ENCODE peak calls at places on chromosomes 7 and 10, in nine cellular contexts. C is COR-L47, X is AG08396, O is AG04450, N is Peyer's patch, H is fibroblast of the aortic adventitia, M is neural progenitor cell, F is KBM-7, D is NCI-H748 treated with DMSO at 0.1 percent for 48 hours. S is an unnamed sample.
A peak's percentile ranks its signal among the peaks of the same experiment; 100 is the strongest.

GRCh38 chr7:157630301-157630853 is 293.6 kb downstream of the DNAJB6 start:
- DNase-seq in N (no peak), F (no peak), D (no peak), H (no peak), O (no peak), X (no peak), M (no peak), C (no peak), S (no peak)

GRCh38 chr7:112233048-112233697 is 26.7 kb downstream of the ZNF277 start:
- DNase-seq in D (no peak), M (no peak), X (no peak), H (peak; percentile 9), F (no peak), N (no peak), C (no peak), O (no peak), S (no peak)

GRCh38 chr7:33903770-33904679 is 1.3 kb upstream of the BMPER start:
- DNase-seq in F (peak; percentile 43), C (no peak), X (peak; percentile 64), H (peak; percentile 73), D (no peak), N (peak; percentile 56), O (no peak), M (peak; percentile 77), S (peak; percentile 13)

GRCh38 chr10:42594246-42594650 is 44.1 kb downstream of the ZNF33B start:
- DNase-seq in M (no peak), X (no peak), F (no peak), H (peak; percentile 70), D (no peak), O (peak; percentile 10), N (no peak), C (no peak), S (no peak)

GRCh38 chr7:117010375-117011133 is 57.3 kb downstream of the ST7 start:
- DNase-seq in X (no peak), D (no peak), O (no peak), C (no peak), N (no peak), M (no peak), F (no peak), H (peak; percentile 46), S (peak; percentile 54)

GRCh38 chr7:38229386-38229785 is 44.0 kb downstream of the TARP start:
- DNase-seq in O (no peak), M (no peak), D (no peak), H (peak; percentile 16), X (no peak), F (peak; percentile 68), N (no peak), C (no peak), S (no peak)

GRCh38 chr10:132698211-132698751 is 87.7 kb downstream of the NKX6-2 start:
- DNase-seq in C (no peak), X (no peak), F (no peak), H (no peak), N (peak; percentile 41), O (no peak), D (no peak), M (no peak), S (no peak)

GRCh38 chr7:45215611-45216062 is 58.0 kb downstream of the RAMP3 start:
- DNase-seq in D (no peak), H (no peak), F (no peak), N (no peak), O (no peak), M (no peak), X (no peak), C (no peak), S (no peak)

GRCh38 chr10:71339796-71340589 is 20.9 kb downstream of the SLC29A3 start:
- DNase-seq in N (peak; percentile 55), M (no peak), H (no peak), F (no peak), O (no peak), X (no peak), D (no peak), C (no peak), S (no peak)

GRCh38 chr7:70043139-70043538 is 444.9 kb downstream of the AUTS2 start:
- DNase-seq in F (no peak), M (no peak), O (no peak), H (no peak), X (no peak), N (no peak), D (no peak), C (no peak), S (no peak)

GRCh38 chr10:44961931-44962750 is 2.5 kb downstream of the RASSF4 start:
- DNase-seq in F (no peak), H (no peak), N (no peak), M (no peak), D (no peak), X (no peak), C (no peak), O (no peak), S (no peak)

GRCh38 chr7:32574626-32575025 is 79.3 kb downstream of the AVL9 start:
- DNase-seq in C (no peak), D (no peak), F (no peak), H (no peak), M (no peak), X (no peak), O (no peak), N (no peak), S (no peak)

GRCh38 chr10:112271982-112272381 is 11.2 kb upstream of the TECTB start:
- DNase-seq in D (no peak), F (no peak), X (peak; percentile 25), N (no peak), M (no peak), C (no peak), O (no peak), H (peak; percentile 82), S (no peak)

GRCh38 chr7:28297821-28298439 is 114.4 kb upstream of the CREB5 start:
- DNase-seq in N (no peak), H (no peak), F (no peak), M (no peak), X (no peak), D (no peak), O (no peak), C (no peak), S (no peak)

GRCh38 chr7:50217961-50218360 is 86.6 kb upstream of the IKZF1 start:
- DNase-seq in H (no peak), O (no peak), C (no peak), F (peak; percentile 87), D (no peak), N (no peak), M (no peak), X (no peak), S (no peak)

GRCh38 chr10:74738985-74739567 is 87.3 kb upstream of the KAT6B start:
- DNase-seq in N (no peak), M (no peak), X (no peak), H (peak; percentile 22), C (no peak), O (no peak), F (peak; percentile 96), D (no peak), S (peak; percentile 79)

GRCh38 chr10:114551310-114551972 is 106.6 kb downstream of the ABLIM1 start:
- DNase-seq in D (no peak), H (peak; percentile 18), X (no peak), N (peak; percentile 65), M (no peak), C (peak; percentile 54), F (no peak), O (no peak), S (no peak)

GRCh38 chr10:27661511-27662286 is 83.9 kb downstream of the MKX start:
- DNase-seq in H (no peak), N (no peak), F (no peak), D (no peak), X (no peak), M (no peak), C (no peak), O (no peak), S (no peak)

GRCh38 chr7:37315752-37316711 is 132.6 kb downstream of the ELMO1 start:
- DNase-seq in X (no peak), D (no peak), C (no peak), O (no peak), H (no peak), M (no peak), F (no peak), N (no peak), S (no peak)

GRCh38 chr7:95596183-95597135 is at the start of gene PDK4:
- DNase-seq in D (peak; percentile 56), O (no peak), F (no peak), C (no peak), N (peak; percentile 94), X (peak; percentile 79), M (peak; percentile 67), H (peak; percentile 22), S (no peak)

GRCh38 chr10:11009471-11010308 is 8.0 kb upstream of the CELF2 start:
- DNase-seq in D (no peak), F (no peak), X (no peak), H (peak; percentile 52), O (no peak), C (no peak), N (no peak), M (no peak), S (no peak)

GRCh38 chr7:30918676-30919075 is 7.0 kb downstream of the AQP1 start:
- DNase-seq in D (no peak), F (no peak), H (no peak), O (no peak), M (no peak), N (peak; percentile 41), C (no peak), X (no peak), S (no peak)

GRCh38 chr7:37923996-37924395 is 3.6 kb downstream of the EPDR1 start:
- DNase-seq in X (no peak), M (no peak), N (no peak), O (no peak), D (no peak), H (peak; percentile 60), F (no peak), C (no peak), S (no peak)

GRCh38 chr10:4947635-4948596 is 15.3 kb upstream of the AKR1C1 start:
- DNase-seq in H (peak; percentile 98), F (no peak), X (peak; percentile 80), D (no peak), N (no peak), M (no peak), O (peak; percentile 87), C (no peak), S (no peak)

GRCh38 chr7:133778472-133778871 is 348.7 kb upstream of the LRGUK start:
- DNase-seq in X (no peak), C (no peak), N (no peak), H (no peak), D (no peak), M (no peak), O (no peak), F (no peak), S (peak; percentile 26)

GRCh38 chr7:92797693-92798092 is 38.7 kb downstream of the CDK6 start:
- DNase-seq in F (no peak), H (peak; percentile 39), N (no peak), D (no peak), C (no peak), X (no peak), M (no peak), O (no peak), S (no peak)

GRCh38 chr10:122054046-122055025 is 65.4 kb downstream of the TACC2 start:
- DNase-seq in M (peak; percentile 75), O (no peak), X (peak; percentile 62), D (no peak), F (peak; percentile 9), N (no peak), H (peak; percentile 74), C (no peak), S (no peak)

GRCh38 chr10:75165684-75166622 is 44.6 kb upstream of the VDAC2 start:
- DNase-seq in H (peak; percentile 16), C (no peak), D (no peak), F (peak; percentile 76), X (no peak), N (no peak), M (no peak), O (no peak), S (peak; percentile 61)